ENCODE peak calls at places on chromosomes 12 and 14, in ten cellular contexts. One of them, this sample, is unnamed. For H3K4me1, the result is how much of the 10 kb centered on the place peaks cover.

GRCh38 chr12:76690916-76691700 is 72.8 kb upstream of the ZDHHC17 start:
- DNase-seq in ascending aorta: no peak
- DNase-seq in CD4-positive, CD25-positive, alpha-beta regulatory T cell: no peak
- DNase-seq in adrenal gland: no peak
- DNase-seq in effector memory CD4-positive, alpha-beta T cell: no peak
- DNase-seq in thoracic aorta: no peak
- DNase-seq in lower lobe of right lung: no peak
- DNase-seq in GM12878: no peak
- DNase-seq in fibroblast of lung: peak
- DNase-seq in naive thymus-derived CD4-positive, alpha-beta T cell: no peak
- DNase-seq in this sample: peak

GRCh38 chr12:14873440-14874185 is 12.0 kb downstream of the MGP start:
- DNase-seq in ascending aorta: no peak
- DNase-seq in CD4-positive, CD25-positive, alpha-beta regulatory T cell: no peak
- DNase-seq in adrenal gland: no peak
- DNase-seq in effector memory CD4-positive, alpha-beta T cell: no peak
- DNase-seq in thoracic aorta: no peak
- DNase-seq in lower lobe of right lung: no peak
- DNase-seq in GM12878: no peak
- DNase-seq in fibroblast of lung: no peak
- DNase-seq in naive thymus-derived CD4-positive, alpha-beta T cell: no peak
- DNase-seq in this sample: no peak

GRCh38 chr12:122403831-122404230 is 18.6 kb downstream of the CLIP1 start:
- DNase-seq in ascending aorta: no peak
- DNase-seq in CD4-positive, CD25-positive, alpha-beta regulatory T cell: no peak
- DNase-seq in adrenal gland: no peak
- DNase-seq in effector memory CD4-positive, alpha-beta T cell: no peak
- DNase-seq in thoracic aorta: no peak
- DNase-seq in lower lobe of right lung: no peak
- DNase-seq in GM12878: no peak
- DNase-seq in fibroblast of lung: no peak
- DNase-seq in naive thymus-derived CD4-positive, alpha-beta T cell: no peak
- DNase-seq in this sample: no peak

GRCh38 chr12:20695232-20695631 is at the start of gene SLCO1C1:
- DNase-seq in ascending aorta: no peak
- DNase-seq in CD4-positive, CD25-positive, alpha-beta regulatory T cell: no peak
- DNase-seq in adrenal gland: no peak
- DNase-seq in effector memory CD4-positive, alpha-beta T cell: no peak
- DNase-seq in thoracic aorta: no peak
- DNase-seq in lower lobe of right lung: no peak
- DNase-seq in GM12878: no peak
- DNase-seq in fibroblast of lung: no peak
- DNase-seq in naive thymus-derived CD4-positive, alpha-beta T cell: no peak
- DNase-seq in this sample: no peak

GRCh38 chr14:101250948-101251811 is 310.1 kb upstream of the DIO3 start:
- DNase-seq in ascending aorta: no peak
- DNase-seq in CD4-positive, CD25-positive, alpha-beta regulatory T cell: no peak
- DNase-seq in adrenal gland: no peak
- DNase-seq in effector memory CD4-positive, alpha-beta T cell: no peak
- DNase-seq in thoracic aorta: no peak
- DNase-seq in lower lobe of right lung: peak
- DNase-seq in GM12878: no peak
- DNase-seq in fibroblast of lung: no peak
- DNase-seq in naive thymus-derived CD4-positive, alpha-beta T cell: no peak
- DNase-seq in this sample: no peak

GRCh38 chr14:24135584-24135833 is 485 bp upstream of the PSME1 start:
- DNase-seq in ascending aorta: no peak
- DNase-seq in CD4-positive, CD25-positive, alpha-beta regulatory T cell: no peak
- DNase-seq in adrenal gland: no peak
- DNase-seq in effector memory CD4-positive, alpha-beta T cell: no peak
- DNase-seq in thoracic aorta: no peak
- DNase-seq in lower lobe of right lung: no peak
- DNase-seq in GM12878: no peak
- DNase-seq in fibroblast of lung: no peak
- DNase-seq in naive thymus-derived CD4-positive, alpha-beta T cell: no peak
- DNase-seq in this sample: no peak

GRCh38 chr12:96386794-96387193 is 13.4 kb downstream of the CDK17 start:
- DNase-seq in ascending aorta: no peak
- DNase-seq in CD4-positive, CD25-positive, alpha-beta regulatory T cell: no peak
- DNase-seq in adrenal gland: no peak
- DNase-seq in effector memory CD4-positive, alpha-beta T cell: no peak
- DNase-seq in thoracic aorta: no peak
- DNase-seq in lower lobe of right lung: no peak
- DNase-seq in GM12878: no peak
- DNase-seq in fibroblast of lung: no peak
- DNase-seq in naive thymus-derived CD4-positive, alpha-beta T cell: no peak
- DNase-seq in this sample: no peak

GRCh38 chr12:10612954-10613333 is 465 bp downstream of the MAGOHB start:
- DNase-seq in ascending aorta: no peak
- DNase-seq in CD4-positive, CD25-positive, alpha-beta regulatory T cell: no peak
- DNase-seq in adrenal gland: no peak
- DNase-seq in effector memory CD4-positive, alpha-beta T cell: no peak
- DNase-seq in thoracic aorta: no peak
- DNase-seq in lower lobe of right lung: no peak
- DNase-seq in GM12878: no peak
- DNase-seq in fibroblast of lung: peak
- DNase-seq in naive thymus-derived CD4-positive, alpha-beta T cell: no peak
- DNase-seq in this sample: no peak

GRCh38 chr12:52205584-52206308 is 13.9 kb upstream of the KRT80 start:
- DNase-seq in ascending aorta: no peak
- DNase-seq in CD4-positive, CD25-positive, alpha-beta regulatory T cell: no peak
- DNase-seq in adrenal gland: no peak
- DNase-seq in effector memory CD4-positive, alpha-beta T cell: no peak
- DNase-seq in thoracic aorta: no peak
- DNase-seq in lower lobe of right lung: no peak
- DNase-seq in GM12878: no peak
- DNase-seq in fibroblast of lung: no peak
- DNase-seq in naive thymus-derived CD4-positive, alpha-beta T cell: no peak
- DNase-seq in this sample: no peak

GRCh38 chr12:753401-754237 is 1.2 kb downstream of the WNK1 start:
- DNase-seq in ascending aorta: no peak
- DNase-seq in CD4-positive, CD25-positive, alpha-beta regulatory T cell: peak
- DNase-seq in adrenal gland: peak
- DNase-seq in effector memory CD4-positive, alpha-beta T cell: peak
- DNase-seq in thoracic aorta: no peak
- DNase-seq in lower lobe of right lung: peak
- DNase-seq in GM12878: no peak
- DNase-seq in fibroblast of lung: peak
- DNase-seq in naive thymus-derived CD4-positive, alpha-beta T cell: peak
- DNase-seq in this sample: peak

GRCh38 chr12:13073191-13073590 is 29.0 kb downstream of the FAM234B start:
- DNase-seq in ascending aorta: no peak
- DNase-seq in CD4-positive, CD25-positive, alpha-beta regulatory T cell: no peak
- DNase-seq in adrenal gland: no peak
- DNase-seq in effector memory CD4-positive, alpha-beta T cell: no peak
- DNase-seq in thoracic aorta: no peak
- DNase-seq in lower lobe of right lung: no peak
- DNase-seq in GM12878: no peak
- DNase-seq in fibroblast of lung: peak
- DNase-seq in naive thymus-derived CD4-positive, alpha-beta T cell: no peak
- DNase-seq in this sample: no peak

GRCh38 chr14:46691819-46692218 is 40.2 kb upstream of the RPL10L start:
- DNase-seq in ascending aorta: no peak
- DNase-seq in CD4-positive, CD25-positive, alpha-beta regulatory T cell: no peak
- DNase-seq in adrenal gland: no peak
- DNase-seq in effector memory CD4-positive, alpha-beta T cell: no peak
- DNase-seq in thoracic aorta: no peak
- DNase-seq in lower lobe of right lung: no peak
- DNase-seq in GM12878: no peak
- DNase-seq in fibroblast of lung: no peak
- DNase-seq in naive thymus-derived CD4-positive, alpha-beta T cell: no peak
- DNase-seq in this sample: no peak

GRCh38 chr12:51901121-51901812 is 6.0 kb upstream of the ACVRL1 start:
- DNase-seq in ascending aorta: no peak
- DNase-seq in CD4-positive, CD25-positive, alpha-beta regulatory T cell: no peak
- DNase-seq in adrenal gland: no peak
- DNase-seq in effector memory CD4-positive, alpha-beta T cell: no peak
- DNase-seq in thoracic aorta: no peak
- DNase-seq in lower lobe of right lung: no peak
- DNase-seq in GM12878: no peak
- DNase-seq in fibroblast of lung: no peak
- DNase-seq in naive thymus-derived CD4-positive, alpha-beta T cell: no peak
- DNase-seq in this sample: no peak

DNA sequence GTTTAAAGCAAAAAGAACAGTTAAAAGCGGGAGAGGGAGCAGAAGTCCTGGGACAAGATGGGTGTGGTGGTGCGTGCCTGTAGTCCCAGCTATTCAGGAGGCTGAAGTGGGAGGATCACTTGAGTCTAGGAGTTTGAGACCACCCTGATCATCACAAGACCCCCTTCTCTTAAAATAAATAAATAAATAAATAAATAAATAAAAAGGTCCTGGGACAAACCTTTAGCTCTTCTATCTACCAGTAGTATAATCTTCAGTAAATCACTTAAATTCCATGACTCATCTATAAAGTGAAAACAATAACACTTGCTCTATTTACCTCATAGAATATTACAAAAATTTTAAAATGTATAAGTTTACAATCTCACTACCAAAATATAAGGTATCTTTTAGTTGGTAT is 5.8 kb downstream of the RACGAP1 start:
- DNase-seq in ascending aorta: no peak
- DNase-seq in CD4-positive, CD25-positive, alpha-beta regulatory T cell: no peak
- DNase-seq in adrenal gland: no peak
- DNase-seq in effector memory CD4-positive, alpha-beta T cell: no peak
- DNase-seq in thoracic aorta: no peak
- DNase-seq in lower lobe of right lung: no peak
- DNase-seq in GM12878: no peak
- DNase-seq in fibroblast of lung: no peak
- DNase-seq in naive thymus-derived CD4-positive, alpha-beta T cell: no peak
- DNase-seq in this sample: no peak
- H3K4me1 ChIP-seq in ascending aorta: under half
- H3K4me1 ChIP-seq in CD4-positive, CD25-positive, alpha-beta regulatory T cell: under half
- H3K4me1 ChIP-seq in adrenal gland: under half
- H3K4me1 ChIP-seq in effector memory CD4-positive, alpha-beta T cell: under half
- H3K4me1 ChIP-seq in thoracic aorta: under half
- H3K4me1 ChIP-seq in lower lobe of right lung: under half
- H3K4me1 ChIP-seq in GM12878: under half
- H3K4me1 ChIP-seq in fibroblast of lung: under half
- H3K4me1 ChIP-seq in naive thymus-derived CD4-positive, alpha-beta T cell: under half
- H3K4me1 ChIP-seq in this sample: under half

GRCh38 chr12:57232156-57232756 is 2.7 kb downstream of the SHMT2 start:
- DNase-seq in ascending aorta: no peak
- DNase-seq in CD4-positive, CD25-positive, alpha-beta regulatory T cell: no peak
- DNase-seq in adrenal gland: no peak
- DNase-seq in effector memory CD4-positive, alpha-beta T cell: no peak
- DNase-seq in thoracic aorta: no peak
- DNase-seq in lower lobe of right lung: peak
- DNase-seq in GM12878: no peak
- DNase-seq in fibroblast of lung: no peak
- DNase-seq in naive thymus-derived CD4-positive, alpha-beta T cell: no peak
- DNase-seq in this sample: no peak
- H3K4me1 ChIP-seq in ascending aorta: under half
- H3K4me1 ChIP-seq in CD4-positive, CD25-positive, alpha-beta regulatory T cell: half or more
- H3K4me1 ChIP-seq in adrenal gland: under half
- H3K4me1 ChIP-seq in effector memory CD4-positive, alpha-beta T cell: under half
- H3K4me1 ChIP-seq in thoracic aorta: under half
- H3K4me1 ChIP-seq in lower lobe of right lung: under half
- H3K4me1 ChIP-seq in GM12878: under half
- H3K4me1 ChIP-seq in fibroblast of lung: under half
- H3K4me1 ChIP-seq in naive thymus-derived CD4-positive, alpha-beta T cell: under half
- H3K4me1 ChIP-seq in this sample: under half

DNA sequence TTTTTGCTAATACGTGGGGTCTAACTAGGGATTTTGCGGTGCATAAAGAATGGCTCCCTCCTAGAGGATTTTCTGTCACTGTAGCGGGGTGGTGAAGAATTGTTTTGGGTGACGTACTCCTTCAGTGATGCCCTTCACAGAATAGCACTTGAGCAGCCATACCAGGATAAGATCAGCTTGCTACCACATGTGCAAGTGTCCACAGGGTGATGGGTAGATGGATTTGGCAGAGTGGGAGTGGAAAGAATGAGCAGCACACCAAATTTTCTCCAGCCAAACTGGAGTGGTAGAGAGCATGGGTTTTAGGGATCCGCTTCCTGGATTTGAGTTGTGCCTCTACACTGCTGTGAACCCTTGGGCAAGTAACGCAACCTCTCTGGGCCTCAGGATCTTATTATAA is 2.3 kb downstream of the TCP11L2 start:
- DNase-seq in ascending aorta: no peak
- DNase-seq in CD4-positive, CD25-positive, alpha-beta regulatory T cell: no peak
- DNase-seq in adrenal gland: no peak
- DNase-seq in effector memory CD4-positive, alpha-beta T cell: no peak
- DNase-seq in thoracic aorta: no peak
- DNase-seq in lower lobe of right lung: no peak
- DNase-seq in GM12878: no peak
- DNase-seq in fibroblast of lung: no peak
- DNase-seq in naive thymus-derived CD4-positive, alpha-beta T cell: no peak
- DNase-seq in this sample: no peak
- H3K4me1 ChIP-seq in ascending aorta: under half
- H3K4me1 ChIP-seq in CD4-positive, CD25-positive, alpha-beta regulatory T cell: half or more
- H3K4me1 ChIP-seq in adrenal gland: under half
- H3K4me1 ChIP-seq in effector memory CD4-positive, alpha-beta T cell: under half
- H3K4me1 ChIP-seq in thoracic aorta: under half
- H3K4me1 ChIP-seq in lower lobe of right lung: half or more
- H3K4me1 ChIP-seq in GM12878: under half
- H3K4me1 ChIP-seq in fibroblast of lung: under half
- H3K4me1 ChIP-seq in naive thymus-derived CD4-positive, alpha-beta T cell: under half
- H3K4me1 ChIP-seq in this sample: under half

GRCh38 chr14:73465833-73466532 is 7.6 kb upstream of the NUMB start:
- DNase-seq in ascending aorta: no peak
- DNase-seq in CD4-positive, CD25-positive, alpha-beta regulatory T cell: no peak
- DNase-seq in adrenal gland: no peak
- DNase-seq in effector memory CD4-positive, alpha-beta T cell: no peak
- DNase-seq in thoracic aorta: no peak
- DNase-seq in lower lobe of right lung: no peak
- DNase-seq in GM12878: no peak
- DNase-seq in fibroblast of lung: no peak
- DNase-seq in naive thymus-derived CD4-positive, alpha-beta T cell: no peak
- DNase-seq in this sample: no peak
- H3K4me1 ChIP-seq in ascending aorta: under half
- H3K4me1 ChIP-seq in CD4-positive, CD25-positive, alpha-beta regulatory T cell: under half
- H3K4me1 ChIP-seq in adrenal gland: under half
- H3K4me1 ChIP-seq in effector memory CD4-positive, alpha-beta T cell: under half
- H3K4me1 ChIP-seq in thoracic aorta: under half
- H3K4me1 ChIP-seq in lower lobe of right lung: half or more
- H3K4me1 ChIP-seq in GM12878: under half
- H3K4me1 ChIP-seq in fibroblast of lung: under half
- H3K4me1 ChIP-seq in naive thymus-derived CD4-positive, alpha-beta T cell: under half
- H3K4me1 ChIP-seq in this sample: under half

DNA sequence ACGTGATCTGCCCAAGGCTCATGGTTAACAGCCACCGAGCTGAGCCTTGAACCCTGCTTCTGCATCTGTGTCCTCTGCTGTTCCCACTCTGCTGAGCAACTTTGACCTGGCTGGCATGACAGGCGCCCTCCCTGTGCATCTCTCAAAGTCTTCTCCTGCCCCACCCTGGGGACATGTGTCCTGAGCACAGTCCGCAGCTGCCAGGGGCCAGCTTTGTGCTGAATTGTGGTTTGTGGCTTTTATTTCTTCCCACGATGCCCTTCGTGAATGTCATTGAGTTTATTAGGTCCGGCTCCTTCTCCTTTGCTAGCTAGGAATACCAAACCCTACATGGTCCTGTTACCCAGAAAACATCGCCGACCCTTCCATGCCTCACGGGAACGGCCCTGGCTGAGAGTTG is 161.0 kb downstream of the TSPAN9 start:
- DNase-seq in ascending aorta: no peak
- DNase-seq in CD4-positive, CD25-positive, alpha-beta regulatory T cell: no peak
- DNase-seq in adrenal gland: no peak
- DNase-seq in effector memory CD4-positive, alpha-beta T cell: no peak
- DNase-seq in thoracic aorta: no peak
- DNase-seq in lower lobe of right lung: no peak
- DNase-seq in GM12878: no peak
- DNase-seq in fibroblast of lung: no peak
- DNase-seq in naive thymus-derived CD4-positive, alpha-beta T cell: no peak
- DNase-seq in this sample: no peak
- H3K4me1 ChIP-seq in ascending aorta: under half
- H3K4me1 ChIP-seq in CD4-positive, CD25-positive, alpha-beta regulatory T cell: under half
- H3K4me1 ChIP-seq in adrenal gland: under half
- H3K4me1 ChIP-seq in effector memory CD4-positive, alpha-beta T cell: under half
- H3K4me1 ChIP-seq in thoracic aorta: under half
- H3K4me1 ChIP-seq in lower lobe of right lung: under half
- H3K4me1 ChIP-seq in GM12878: under half
- H3K4me1 ChIP-seq in fibroblast of lung: under half
- H3K4me1 ChIP-seq in naive thymus-derived CD4-positive, alpha-beta T cell: under half
- H3K4me1 ChIP-seq in this sample: under half

GRCh38 chr14:91155626-91156089 is 41.8 kb downstream of the DGLUCY start:
- DNase-seq in ascending aorta: no peak
- DNase-seq in CD4-positive, CD25-positive, alpha-beta regulatory T cell: no peak
- DNase-seq in adrenal gland: no peak
- DNase-seq in effector memory CD4-positive, alpha-beta T cell: no peak
- DNase-seq in thoracic aorta: no peak
- DNase-seq in lower lobe of right lung: no peak
- DNase-seq in GM12878: no peak
- DNase-seq in fibroblast of lung: no peak
- DNase-seq in naive thymus-derived CD4-positive, alpha-beta T cell: no peak
- DNase-seq in this sample: no peak
- H3K4me1 ChIP-seq in ascending aorta: under half
- H3K4me1 ChIP-seq in CD4-positive, CD25-positive, alpha-beta regulatory T cell: under half
- H3K4me1 ChIP-seq in adrenal gland: under half
- H3K4me1 ChIP-seq in effector memory CD4-positive, alpha-beta T cell: under half
- H3K4me1 ChIP-seq in thoracic aorta: under half
- H3K4me1 ChIP-seq in lower lobe of right lung: under half
- H3K4me1 ChIP-seq in GM12878: under half
- H3K4me1 ChIP-seq in fibroblast of lung: under half
- H3K4me1 ChIP-seq in naive thymus-derived CD4-positive, alpha-beta T cell: under half
- H3K4me1 ChIP-seq in this sample: under half

This sample was measured in cardiac muscle cell.